ENCODE peak calls at places on chromosomes 16 and 17, in four cellular contexts. G is ELF-1; C is stimulated activated CD4-positive, alpha-beta T cell treated with anti-CD3 and anti-CD28 coated beads, Interleukin-4, amount 100 ng/mL, for 48 hours; Y is mucosa of gallbladder. V is an unnamed sample.

GRCh38 chr17:51860934-51861561 is 297.5 kb downstream of the CA10 start:
- DNase-seq in C (no peak), Y (peak; percentile 30), G (peak; percentile 49), V (peak; percentile 56)

GRCh38 chr17:64950871-64951270 is 31.6 kb upstream of the LRRC37A3 start:
- DNase-seq in Y (no peak), C (no peak), G (no peak), V (no peak)

GRCh38 chr17:3602499-3602898 is 6.7 kb downstream of the TRPV1 start:
- DNase-seq in Y (no peak), C (no peak), G (peak; percentile 75), V (peak; percentile 19)

GRCh38 chr16:29995330-29995910 is at the start of gene HIRIP3:
- DNase-seq in C (peak; percentile 87), Y (peak; percentile 87), G (peak; percentile 92), V (peak; percentile 88)

GRCh38 chr16:4290236-4290830 is 17.5 kb upstream of the TFAP4 start:
- DNase-seq in C (no peak), G (peak; percentile 86), Y (no peak), V (no peak)

GRCh38 chr17:412211-413015 is 59.8 kb upstream of the RPH3AL start:
- DNase-seq in G (peak; percentile 31), C (peak; percentile 55), Y (peak; percentile 56), V (peak; percentile 62)

GRCh38 chr16:80525420-80525819 is 15.4 kb upstream of the DYNLRB2 start:
- DNase-seq in G (no peak), C (no peak), Y (no peak), V (no peak)

GRCh38 chr17:35569405-35569804 is 8.8 kb upstream of the SLFN14 start:
- DNase-seq in G (no peak), Y (no peak), C (no peak), V (no peak)

GRCh38 chr17:62827722-62828498 is 19.8 kb upstream of the MARCHF10 start:
- DNase-seq in Y (no peak), C (no peak), G (no peak), V (no peak)

GRCh38 chr17:80289631-80290030 is 29.0 kb downstream of the RNF213 start:
- DNase-seq in G (no peak), C (no peak), Y (no peak), V (no peak)

GRCh38 chr16:79751785-79752184 is 151.2 kb upstream of the MAF start:
- DNase-seq in C (no peak), G (no peak), Y (peak; percentile 70), V (peak; percentile 85)

GRCh38 chr17:29149431-29150064 is 30.6 kb downstream of the MYO18A start:
- DNase-seq in G (no peak), Y (no peak), C (no peak), V (no peak)

GRCh38 chr17:77280304-77280910 is 139.6 kb downstream of the SEC14L1 start:
- DNase-seq in G (peak; percentile 38), Y (no peak), C (no peak), V (no peak)

GRCh38 chr16:89358030-89359005 is 132.0 kb downstream of the ANKRD11 start:
- DNase-seq in Y (no peak), C (no peak), G (no peak), V (no peak)

GRCh38 chr16:14640538-14640937 is 7.8 kb downstream of the BFAR start:
- DNase-seq in C (no peak), G (no peak), Y (peak; percentile 27), V (no peak)

GRCh38 chr16:23949630-23950290 is 114.0 kb downstream of the PRKCB start:
- DNase-seq in G (no peak), Y (peak; percentile 29), C (no peak), V (no peak)

GRCh38 chr16:19879241-19879792 is 5.3 kb downstream of the GPRC5B start:
- DNase-seq in Y (no peak), C (no peak), G (peak; percentile 91), V (peak; percentile 62)

GRCh38 chr16:4231367-4231766 is 10.5 kb downstream of the SRL start:
- DNase-seq in Y (no peak), G (no peak), C (no peak), V (no peak)

GRCh38 chr17:30256756-30257506 is 21.4 kb upstream of the SLC6A4 start:
- DNase-seq in Y (no peak), C (no peak), G (no peak), V (no peak)

GRCh38 chr16:86854895-86855294 is 276.5 kb downstream of the FOXL1 start:
- DNase-seq in Y (no peak), C (no peak), G (no peak), V (no peak)

GRCh38 chr17:49834118-49834743 is 13.6 kb downstream of the TAC4 start:
- DNase-seq in G (no peak), C (no peak), Y (no peak), V (no peak)

GRCh38 chr17:76972046-76972641 is 103.9 kb downstream of the MGAT5B start:
- DNase-seq in C (no peak), Y (no peak), G (peak; percentile 66), V (no peak)

V was measured in posterior cingulate gyrus.